ENCODE peak calls at places on chromosomes 11 and 22, in four cellular contexts. One of them, this sample, is unnamed.

GRCh38 chr11:66317766-66318575 is 1.1 kb upstream of the CD248 start:
- DNase-seq in pancreas: no peak
- DNase-seq in thoracic aorta: no peak
- DNase-seq in PC-9: no peak
- DNase-seq in this sample: peak; percentile 78

GRCh38 chr11:128341280-128341679 is 246.1 kb downstream of the ETS1 start:
- DNase-seq in pancreas: no peak
- DNase-seq in thoracic aorta: no peak
- DNase-seq in PC-9: no peak
- DNase-seq in this sample: no peak

GRCh38 chr11:2899080-2899783 is 13.7 kb upstream of the CDKN1C start:
- DNase-seq in pancreas: no peak
- DNase-seq in thoracic aorta: no peak
- DNase-seq in PC-9: no peak
- DNase-seq in this sample: no peak

GRCh38 chr11:19660076-19660475 is 52.6 kb upstream of the NAV2 start:
- DNase-seq in pancreas: no peak
- DNase-seq in thoracic aorta: no peak
- DNase-seq in PC-9: peak; percentile 92
- DNase-seq in this sample: peak; percentile 63

GRCh38 chr11:71434576-71435130 is 13.5 kb downstream of the DHCR7 start:
- DNase-seq in pancreas: no peak
- DNase-seq in thoracic aorta: no peak
- DNase-seq in PC-9: no peak
- DNase-seq in this sample: no peak

GRCh38 chr22:19932367-19933206 is 9.0 kb upstream of the COMT start:
- DNase-seq in pancreas: no peak
- DNase-seq in thoracic aorta: no peak
- DNase-seq in PC-9: no peak
- DNase-seq in this sample: no peak

GRCh38 chr11:67581469-67581868 is 2.1 kb upstream of the GSTP1 start:
- DNase-seq in pancreas: peak; percentile 53
- DNase-seq in thoracic aorta: no peak
- DNase-seq in PC-9: peak; percentile 61
- DNase-seq in this sample: peak; percentile 87

GRCh38 chr11:57203359-57203758 is 21.6 kb downstream of the LRRC55 start:
- DNase-seq in pancreas: peak; percentile 35
- DNase-seq in thoracic aorta: no peak
- DNase-seq in PC-9: no peak
- DNase-seq in this sample: no peak

GRCh38 chr11:126424471-126425039 is 69.1 kb downstream of the ST3GAL4 start:
- DNase-seq in pancreas: no peak
- DNase-seq in thoracic aorta: no peak
- DNase-seq in PC-9: no peak
- DNase-seq in this sample: no peak

GRCh38 chr11:34633990-34634725 is 13.3 kb downstream of the EHF start:
- DNase-seq in pancreas: no peak
- DNase-seq in thoracic aorta: no peak
- DNase-seq in PC-9: peak; percentile 90
- DNase-seq in this sample: peak; percentile 58

GRCh38 chr11:125941241-125941605 is 4.6 kb upstream of the VSIG10L2 start:
- DNase-seq in pancreas: no peak
- DNase-seq in thoracic aorta: no peak
- DNase-seq in PC-9: no peak
- DNase-seq in this sample: no peak

GRCh38 chr11:107756553-107756952 is 44.7 kb upstream of the SLN start:
- DNase-seq in pancreas: no peak
- DNase-seq in thoracic aorta: no peak
- DNase-seq in PC-9: no peak
- DNase-seq in this sample: no peak

GRCh38 chr11:112364962-112365481 is 104.4 kb upstream of the PLET1 start:
- DNase-seq in pancreas: no peak
- DNase-seq in thoracic aorta: no peak
- DNase-seq in PC-9: no peak
- DNase-seq in this sample: no peak

GRCh38 chr11:85627332-85627997 is at the start of gene DLG2:
- DNase-seq in pancreas: peak; percentile 20
- DNase-seq in thoracic aorta: no peak
- DNase-seq in PC-9: peak; percentile 65
- DNase-seq in this sample: no peak

GRCh38 chr11:121450424-121450823 is 1.7 kb upstream of the SORL1 start:
- DNase-seq in pancreas: no peak
- DNase-seq in thoracic aorta: no peak
- DNase-seq in PC-9: no peak
- DNase-seq in this sample: no peak

GRCh38 chr11:1766719-1767398 is 3.1 kb upstream of the CTSD start:
- DNase-seq in pancreas: peak; percentile 14
- DNase-seq in thoracic aorta: no peak
- DNase-seq in PC-9: no peak
- DNase-seq in this sample: no peak

GRCh38 chr11:130999992-131000770 is 83.9 kb upstream of the SNX19 start:
- DNase-seq in pancreas: no peak
- DNase-seq in thoracic aorta: no peak
- DNase-seq in PC-9: peak; percentile 89
- DNase-seq in this sample: no peak

GRCh38 chr11:72759468-72759867 is 7.3 kb upstream of the ARAP1 start:
- DNase-seq in pancreas: no peak
- DNase-seq in thoracic aorta: no peak
- DNase-seq in PC-9: no peak
- DNase-seq in this sample: no peak

GRCh38 chr22:28116261-28116673 is 197.2 kb upstream of the PITPNB start:
- DNase-seq in pancreas: peak; percentile 29
- DNase-seq in thoracic aorta: peak; percentile 25
- DNase-seq in PC-9: peak; percentile 40
- DNase-seq in this sample: peak; percentile 63

GRCh38 chr22:19960491-19961200 is 19.0 kb upstream of the TXNRD2 start:
- DNase-seq in pancreas: no peak
- DNase-seq in thoracic aorta: no peak
- DNase-seq in PC-9: no peak
- DNase-seq in this sample: no peak

GRCh38 chr11:74135516-74135840 is 35.3 kb downstream of the C2CD3 start:
- DNase-seq in pancreas: no peak
- DNase-seq in thoracic aorta: no peak
- DNase-seq in PC-9: no peak
- DNase-seq in this sample: no peak

GRCh38 chr11:304915-305833 is 2.4 kb upstream of the IFITM2 start:
- DNase-seq in pancreas: no peak
- DNase-seq in thoracic aorta: no peak
- DNase-seq in PC-9: no peak
- DNase-seq in this sample: peak; percentile 86

GRCh38 chr22:46350646-46351045 is 15.1 kb downstream of the TRMU start:
- DNase-seq in pancreas: no peak
- DNase-seq in thoracic aorta: no peak
- DNase-seq in PC-9: no peak
- DNase-seq in this sample: no peak

GRCh38 chr11:110173775-110174644 is 80.8 kb downstream of the ZC3H12C start:
- DNase-seq in pancreas: peak; percentile 67
- DNase-seq in thoracic aorta: no peak
- DNase-seq in PC-9: no peak
- DNase-seq in this sample: peak; percentile 92

GRCh38 chr11:132052904-132053303 is 682.5 kb downstream of the NTM start:
- DNase-seq in pancreas: no peak
- DNase-seq in thoracic aorta: no peak
- DNase-seq in PC-9: no peak
- DNase-seq in this sample: no peak

GRCh38 chr22:43789452-43789851 is 22.7 kb downstream of the EFCAB6 start:
- DNase-seq in pancreas: peak; percentile 35
- DNase-seq in thoracic aorta: no peak
- DNase-seq in PC-9: peak; percentile 87
- DNase-seq in this sample: no peak

GRCh38 chr11:78825531-78825930 is 250.9 kb upstream of the NARS2 start:
- DNase-seq in pancreas: no peak
- DNase-seq in thoracic aorta: no peak
- DNase-seq in PC-9: no peak
- DNase-seq in this sample: no peak

GRCh38 chr11:95499516-95500135 is 268.6 kb upstream of the SESN3 start:
- DNase-seq in pancreas: no peak
- DNase-seq in thoracic aorta: no peak
- DNase-seq in PC-9: no peak
- DNase-seq in this sample: no peak

GRCh38 chr11:2222479-2222878 is 47.9 kb downstream of the ASCL2 start:
- DNase-seq in pancreas: no peak
- DNase-seq in thoracic aorta: no peak
- DNase-seq in PC-9: no peak
- DNase-seq in this sample: no peak

GRCh38 chr11:112751312-112751711 is 209.9 kb upstream of the NCAM1 start:
- DNase-seq in pancreas: no peak
- DNase-seq in thoracic aorta: no peak
- DNase-seq in PC-9: no peak
- DNase-seq in this sample: no peak

GRCh38 chr22:37492428-37493344 is 6.5 kb upstream of the MFNG start:
- DNase-seq in pancreas: no peak
- DNase-seq in thoracic aorta: no peak
- DNase-seq in PC-9: peak; percentile 52
- DNase-seq in this sample: peak; percentile 91

GRCh38 chr11:61828629-61829407 is 718 bp downstream of the FADS2 start:
- DNase-seq in pancreas: peak; percentile 45
- DNase-seq in thoracic aorta: no peak
- DNase-seq in PC-9: no peak
- DNase-seq in this sample: peak; percentile 82

GRCh38 chr22:37749831-37750595 is 53.2 kb downstream of the TRIOBP start:
- DNase-seq in pancreas: no peak
- DNase-seq in thoracic aorta: no peak
- DNase-seq in PC-9: no peak
- DNase-seq in this sample: no peak

GRCh38 chr11:58524232-58525036 is 16.5 kb upstream of the OR5B21 start:
- DNase-seq in pancreas: peak; percentile 47
- DNase-seq in thoracic aorta: peak; percentile 13
- DNase-seq in PC-9: peak; percentile 58
- DNase-seq in this sample: peak; percentile 88

GRCh38 chr11:71433648-71434450 is 14.3 kb downstream of the DHCR7 start:
- DNase-seq in pancreas: no peak
- DNase-seq in thoracic aorta: no peak
- DNase-seq in PC-9: no peak
- DNase-seq in this sample: peak; percentile 42

GRCh38 chr11:1774886-1775285 is 11.2 kb upstream of the CTSD start:
- DNase-seq in pancreas: no peak
- DNase-seq in thoracic aorta: no peak
- DNase-seq in PC-9: no peak
- DNase-seq in this sample: no peak

GRCh38 chr11:35583126-35583525 is 35.1 kb upstream of the FJX1 start:
- DNase-seq in pancreas: no peak
- DNase-seq in thoracic aorta: no peak
- DNase-seq in PC-9: peak; percentile 38
- DNase-seq in this sample: no peak

GRCh38 chr11:47060807-47061206 is 115.9 kb downstream of the ARFGAP2 start:
- DNase-seq in pancreas: no peak
- DNase-seq in thoracic aorta: no peak
- DNase-seq in PC-9: peak; percentile 18
- DNase-seq in this sample: no peak

GRCh38 chr11:65903068-65903481 is 2.9 kb upstream of the FOSL1 start:
- DNase-seq in pancreas: no peak
- DNase-seq in thoracic aorta: no peak
- DNase-seq in PC-9: peak; percentile 95
- DNase-seq in this sample: peak; percentile 85

DNA sequence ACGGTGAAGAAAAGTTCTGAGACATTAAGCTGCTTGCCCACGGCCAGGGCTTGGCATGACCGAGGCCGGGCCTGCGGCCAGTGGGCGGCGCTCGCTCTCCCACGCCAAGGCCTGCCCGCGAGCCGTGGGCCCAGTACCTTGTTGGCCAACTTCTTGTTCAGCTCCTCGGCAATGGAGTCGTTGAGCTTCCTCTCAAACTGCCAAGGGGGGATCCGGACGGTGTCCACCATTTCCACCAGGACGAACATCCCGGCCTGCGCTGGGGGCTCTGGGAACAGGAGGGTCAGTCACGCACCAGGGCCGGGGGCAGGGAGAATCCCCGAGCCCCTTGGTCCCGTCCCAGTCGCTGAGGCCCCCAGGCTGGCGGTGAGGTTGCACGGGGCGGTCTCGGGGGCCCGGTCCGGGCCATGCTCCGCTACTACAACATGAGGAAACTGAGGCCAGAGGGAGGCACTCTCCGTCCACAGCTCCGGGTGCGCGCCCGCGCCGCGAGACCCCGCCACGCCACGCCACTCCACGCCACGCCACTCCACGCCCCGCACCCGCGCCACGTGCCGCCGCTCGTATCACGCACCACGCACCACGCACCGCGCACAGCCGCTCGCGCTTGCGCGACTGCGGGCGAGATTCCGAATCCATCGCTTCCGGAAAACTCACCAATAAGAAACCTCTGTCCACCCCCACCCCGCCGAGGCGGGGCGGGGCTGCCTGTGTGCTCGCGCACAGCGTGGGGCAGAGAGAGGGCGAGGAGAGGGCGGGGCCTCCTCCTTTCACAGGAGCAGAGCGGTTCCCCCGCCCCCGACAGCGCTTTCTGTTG is at the start of gene POLR3H:
- DNase-seq in pancreas: peak; percentile 99
- DNase-seq in thoracic aorta: peak; percentile 95
- DNase-seq in PC-9: peak; percentile 95
- DNase-seq in this sample: peak; percentile 99
- H3K27ac ChIP-seq in pancreas: peak within 1 kb of the TSS; percentile 74
- H3K27ac ChIP-seq in thoracic aorta: peak within 1 kb of the TSS; percentile 90
- H3K27ac ChIP-seq in PC-9: peak within 1 kb of the TSS; percentile 33
- H3K27ac ChIP-seq in this sample: peak within 1 kb of the TSS; percentile 79

GRCh38 chr22:50199836-50200332 is 927 bp upstream of the SELENOO start:
- DNase-seq in pancreas: no peak
- DNase-seq in thoracic aorta: no peak
- DNase-seq in PC-9: no peak
- DNase-seq in this sample: peak; percentile 87
- H3K4me1 ChIP-seq in pancreas: no peaks in the 10 kb centered on the region
- H3K4me1 ChIP-seq in thoracic aorta: peaks cover 28% of the 10 kb centered on the region
- H3K4me1 ChIP-seq in PC-9: peaks cover 12% of the 10 kb centered on the region
- H3K4me1 ChIP-seq in this sample: peaks cover 6% of the 10 kb centered on the region

GRCh38 chr22:17214416-17215043 is 4.7 kb downstream of the ADA2 start:
- DNase-seq in pancreas: no peak
- DNase-seq in thoracic aorta: no peak
- DNase-seq in PC-9: no peak
- DNase-seq in this sample: no peak
- H3K27ac ChIP-seq in pancreas: no peak overlapping the region
- H3K27ac ChIP-seq in thoracic aorta: no peak overlapping the region
- H3K27ac ChIP-seq in PC-9: no peak overlapping the region
- H3K27ac ChIP-seq in this sample: no peak overlapping the region

GRCh38 chr22:36349726-36350125 is 38.0 kb downstream of the MYH9 start:
- DNase-seq in pancreas: no peak
- DNase-seq in thoracic aorta: no peak
- DNase-seq in PC-9: no peak
- DNase-seq in this sample: no peak
- H3K4me1 ChIP-seq in pancreas: peaks cover 39% of the 10 kb centered on the region
- H3K4me1 ChIP-seq in thoracic aorta: peaks cover 94% of the 10 kb centered on the region
- H3K4me1 ChIP-seq in PC-9: peaks cover 22% of the 10 kb centered on the region
- H3K4me1 ChIP-seq in this sample: peaks cover 24% of the 10 kb centered on the region

GRCh38 chr11:76010051-76010450 is 195.0 kb downstream of the UVRAG start:
- DNase-seq in pancreas: no peak
- DNase-seq in thoracic aorta: no peak
- DNase-seq in PC-9: no peak
- DNase-seq in this sample: no peak
- H3K27ac ChIP-seq in pancreas: no peak overlapping the region
- H3K27ac ChIP-seq in thoracic aorta: no peak overlapping the region
- H3K27ac ChIP-seq in PC-9: no peak overlapping the region
- H3K27ac ChIP-seq in this sample: no peak overlapping the region

GRCh38 chr11:69011624-69012091 is 1.4 kb downstream of the MRGPRF start:
- DNase-seq in pancreas: no peak
- DNase-seq in thoracic aorta: no peak
- DNase-seq in PC-9: no peak
- DNase-seq in this sample: no peak
- H3K4me1 ChIP-seq in pancreas: no peaks in the 10 kb centered on the region
- H3K4me1 ChIP-seq in thoracic aorta: peaks cover 68% of the 10 kb centered on the region
- H3K4me1 ChIP-seq in PC-9: peaks cover 40% of the 10 kb centered on the region
- H3K4me1 ChIP-seq in this sample: peaks cover 19% of the 10 kb centered on the region

This sample was measured in endodermal cell.